ENCODE peak calls at places on chromosome 6, in seven cellular contexts. One of them, this sample, is unnamed.

GRCh38 chr6:127768745-127769144 is 132.1 kb downstream of the THEMIS start:
- DNase-seq in ELR: no peak
- DNase-seq in kidney tubule cell: no peak
- DNase-seq in GM13976: no peak
- DNase-seq in stimulated activated CD4-positive, alpha-beta T cell treated with anti-CD3 and anti-CD28 coated beads, TNF-alpha, amount 100 ng/mL, for 4 hours: no peak
- DNase-seq in GF-D8: no peak
- DNase-seq in erythroblast: no peak
- DNase-seq in this sample: no peak

GRCh38 chr6:53033764-53034163 is 31.4 kb upstream of the FBXO9 start:
- DNase-seq in ELR: no peak
- DNase-seq in kidney tubule cell: peak; percentile 25
- DNase-seq in GM13976: no peak
- DNase-seq in stimulated activated CD4-positive, alpha-beta T cell treated with anti-CD3 and anti-CD28 coated beads, TNF-alpha, amount 100 ng/mL, for 4 hours: no peak
- DNase-seq in GF-D8: no peak
- DNase-seq in erythroblast: no peak
- DNase-seq in this sample: no peak

GRCh38 chr6:4567141-4567540 is 209.1 kb upstream of the CDYL start:
- DNase-seq in ELR: peak; percentile 81
- DNase-seq in kidney tubule cell: peak; percentile 13
- DNase-seq in GM13976: no peak
- DNase-seq in stimulated activated CD4-positive, alpha-beta T cell treated with anti-CD3 and anti-CD28 coated beads, TNF-alpha, amount 100 ng/mL, for 4 hours: no peak
- DNase-seq in GF-D8: no peak
- DNase-seq in erythroblast: no peak
- DNase-seq in this sample: no peak

GRCh38 chr6:2891768-2892170 is 11.3 kb downstream of the SERPINB9 start:
- DNase-seq in ELR: no peak
- DNase-seq in kidney tubule cell: no peak
- DNase-seq in GM13976: peak; percentile 74
- DNase-seq in stimulated activated CD4-positive, alpha-beta T cell treated with anti-CD3 and anti-CD28 coated beads, TNF-alpha, amount 100 ng/mL, for 4 hours: no peak
- DNase-seq in GF-D8: no peak
- DNase-seq in erythroblast: no peak
- DNase-seq in this sample: no peak

GRCh38 chr6:7901056-7901455 is 9.5 kb downstream of the TXNDC5 start:
- DNase-seq in ELR: no peak
- DNase-seq in kidney tubule cell: no peak
- DNase-seq in GM13976: no peak
- DNase-seq in stimulated activated CD4-positive, alpha-beta T cell treated with anti-CD3 and anti-CD28 coated beads, TNF-alpha, amount 100 ng/mL, for 4 hours: no peak
- DNase-seq in GF-D8: no peak
- DNase-seq in erythroblast: no peak
- DNase-seq in this sample: no peak

GRCh38 chr6:138465007-138465645 is 34.2 kb downstream of the NHSL1 start:
- DNase-seq in ELR: peak; percentile 96
- DNase-seq in kidney tubule cell: peak; percentile 98
- DNase-seq in GM13976: no peak
- DNase-seq in stimulated activated CD4-positive, alpha-beta T cell treated with anti-CD3 and anti-CD28 coated beads, TNF-alpha, amount 100 ng/mL, for 4 hours: no peak
- DNase-seq in GF-D8: no peak
- DNase-seq in erythroblast: no peak
- DNase-seq in this sample: no peak

GRCh38 chr6:2244261-2245102 is 923 bp downstream of the GMDS start:
- DNase-seq in ELR: no peak
- DNase-seq in kidney tubule cell: peak; percentile 51
- DNase-seq in GM13976: no peak
- DNase-seq in stimulated activated CD4-positive, alpha-beta T cell treated with anti-CD3 and anti-CD28 coated beads, TNF-alpha, amount 100 ng/mL, for 4 hours: no peak
- DNase-seq in GF-D8: no peak
- DNase-seq in erythroblast: peak; percentile 54
- DNase-seq in this sample: no peak

GRCh38 chr6:2168480-2168879 is 76.9 kb downstream of the GMDS start:
- DNase-seq in ELR: no peak
- DNase-seq in kidney tubule cell: peak; percentile 17
- DNase-seq in GM13976: no peak
- DNase-seq in stimulated activated CD4-positive, alpha-beta T cell treated with anti-CD3 and anti-CD28 coated beads, TNF-alpha, amount 100 ng/mL, for 4 hours: no peak
- DNase-seq in GF-D8: no peak
- DNase-seq in erythroblast: no peak
- DNase-seq in this sample: no peak

GRCh38 chr6:45448417-45449389 is 71.0 kb upstream of the SUPT3H start:
- DNase-seq in ELR: no peak
- DNase-seq in kidney tubule cell: no peak
- DNase-seq in GM13976: no peak
- DNase-seq in stimulated activated CD4-positive, alpha-beta T cell treated with anti-CD3 and anti-CD28 coated beads, TNF-alpha, amount 100 ng/mL, for 4 hours: no peak
- DNase-seq in GF-D8: no peak
- DNase-seq in erythroblast: no peak
- DNase-seq in this sample: no peak

GRCh38 chr6:128443553-128443952 is 76.8 kb downstream of the PTPRK start:
- DNase-seq in ELR: no peak
- DNase-seq in kidney tubule cell: peak; percentile 20
- DNase-seq in GM13976: no peak
- DNase-seq in stimulated activated CD4-positive, alpha-beta T cell treated with anti-CD3 and anti-CD28 coated beads, TNF-alpha, amount 100 ng/mL, for 4 hours: no peak
- DNase-seq in GF-D8: no peak
- DNase-seq in erythroblast: no peak
- DNase-seq in this sample: no peak

GRCh38 chr6:84042603-84043002 is 9.0 kb downstream of the MRAP2 start:
- DNase-seq in ELR: no peak
- DNase-seq in kidney tubule cell: no peak
- DNase-seq in GM13976: no peak
- DNase-seq in stimulated activated CD4-positive, alpha-beta T cell treated with anti-CD3 and anti-CD28 coated beads, TNF-alpha, amount 100 ng/mL, for 4 hours: no peak
- DNase-seq in GF-D8: no peak
- DNase-seq in erythroblast: no peak
- DNase-seq in this sample: peak; percentile 41

GRCh38 chr6:33008944-33009861 is at the start of gene HLA-DOA:
- DNase-seq in ELR: peak; percentile 45
- DNase-seq in kidney tubule cell: no peak
- DNase-seq in GM13976: peak; percentile 96
- DNase-seq in stimulated activated CD4-positive, alpha-beta T cell treated with anti-CD3 and anti-CD28 coated beads, TNF-alpha, amount 100 ng/mL, for 4 hours: no peak
- DNase-seq in GF-D8: no peak
- DNase-seq in erythroblast: no peak
- DNase-seq in this sample: peak; percentile 57

GRCh38 chr6:53151676-53152075 is 3.0 kb upstream of the GCM1 start:
- DNase-seq in ELR: peak; percentile 41
- DNase-seq in kidney tubule cell: no peak
- DNase-seq in GM13976: no peak
- DNase-seq in stimulated activated CD4-positive, alpha-beta T cell treated with anti-CD3 and anti-CD28 coated beads, TNF-alpha, amount 100 ng/mL, for 4 hours: no peak
- DNase-seq in GF-D8: no peak
- DNase-seq in erythroblast: peak; percentile 40
- DNase-seq in this sample: peak; percentile 45

GRCh38 chr6:115898246-115898645 is 162.4 kb downstream of the FRK start:
- DNase-seq in ELR: peak; percentile 15
- DNase-seq in kidney tubule cell: no peak
- DNase-seq in GM13976: no peak
- DNase-seq in stimulated activated CD4-positive, alpha-beta T cell treated with anti-CD3 and anti-CD28 coated beads, TNF-alpha, amount 100 ng/mL, for 4 hours: no peak
- DNase-seq in GF-D8: no peak
- DNase-seq in erythroblast: no peak
- DNase-seq in this sample: no peak

GRCh38 chr6:130913119-130913518 is 85.9 kb downstream of the SMLR1 start:
- DNase-seq in ELR: no peak
- DNase-seq in kidney tubule cell: peak; percentile 17
- DNase-seq in GM13976: peak; percentile 44
- DNase-seq in stimulated activated CD4-positive, alpha-beta T cell treated with anti-CD3 and anti-CD28 coated beads, TNF-alpha, amount 100 ng/mL, for 4 hours: no peak
- DNase-seq in GF-D8: no peak
- DNase-seq in erythroblast: peak; percentile 5
- DNase-seq in this sample: peak; percentile 53

GRCh38 chr6:17297261-17298080 is 16.3 kb downstream of the RBM24 start:
- DNase-seq in ELR: no peak
- DNase-seq in kidney tubule cell: no peak
- DNase-seq in GM13976: no peak
- DNase-seq in stimulated activated CD4-positive, alpha-beta T cell treated with anti-CD3 and anti-CD28 coated beads, TNF-alpha, amount 100 ng/mL, for 4 hours: no peak
- DNase-seq in GF-D8: no peak
- DNase-seq in erythroblast: no peak
- DNase-seq in this sample: no peak

GRCh38 chr6:34102099-34102656 is 43.7 kb downstream of the GRM4 start:
- DNase-seq in ELR: no peak
- DNase-seq in kidney tubule cell: no peak
- DNase-seq in GM13976: no peak
- DNase-seq in stimulated activated CD4-positive, alpha-beta T cell treated with anti-CD3 and anti-CD28 coated beads, TNF-alpha, amount 100 ng/mL, for 4 hours: no peak
- DNase-seq in GF-D8: no peak
- DNase-seq in erythroblast: no peak
- DNase-seq in this sample: no peak

GRCh38 chr6:32980488-32981038 is 12.2 kb downstream of the BRD2 start:
- DNase-seq in ELR: no peak
- DNase-seq in kidney tubule cell: peak; percentile 44
- DNase-seq in GM13976: no peak
- DNase-seq in stimulated activated CD4-positive, alpha-beta T cell treated with anti-CD3 and anti-CD28 coated beads, TNF-alpha, amount 100 ng/mL, for 4 hours: no peak
- DNase-seq in GF-D8: no peak
- DNase-seq in erythroblast: no peak
- DNase-seq in this sample: peak; percentile 53

GRCh38 chr6:41462980-41463930 is 82.9 kb upstream of the FOXP4 start:
- DNase-seq in ELR: peak; percentile 71
- DNase-seq in kidney tubule cell: peak; percentile 63
- DNase-seq in GM13976: peak; percentile 81
- DNase-seq in stimulated activated CD4-positive, alpha-beta T cell treated with anti-CD3 and anti-CD28 coated beads, TNF-alpha, amount 100 ng/mL, for 4 hours: no peak
- DNase-seq in GF-D8: no peak
- DNase-seq in erythroblast: peak; percentile 55
- DNase-seq in this sample: peak; percentile 81

GRCh38 chr6:135851442-135852271 is at the start of gene PDE7B:
- DNase-seq in ELR: peak; percentile 96
- DNase-seq in kidney tubule cell: peak; percentile 94
- DNase-seq in GM13976: peak; percentile 58
- DNase-seq in stimulated activated CD4-positive, alpha-beta T cell treated with anti-CD3 and anti-CD28 coated beads, TNF-alpha, amount 100 ng/mL, for 4 hours: no peak
- DNase-seq in GF-D8: no peak
- DNase-seq in erythroblast: peak; percentile 30
- DNase-seq in this sample: no peak